ENCODE peak calls at places on chromosomes 2 and 18, in six cellular contexts. E is left lung, W is fibroblast of mammary gland, P is AG10803, Y is neural crest cell, A is astrocyte of the cerebellum. T is an unnamed sample.

GRCh38 chr2:158493458-158493857 is 36.7 kb downstream of the PKP4 start:
- DNase-seq in W (no peak), P (peak), A (no peak), E (peak), Y (no peak), T (no peak)

GRCh38 chr18:76615065-76615733 is 120.2 kb upstream of the ZNF516 start:
- DNase-seq in Y (no peak), A (no peak), W (peak), P (no peak), E (no peak), T (no peak)

GRCh38 chr2:234995332-234996007 is 43.7 kb downstream of the SH3BP4 start:
- DNase-seq in A (no peak), P (no peak), W (no peak), Y (no peak), E (no peak), T (no peak)

GRCh38 chr18:77702686-77703085 is 453.0 kb downstream of the GALR1 start:
- DNase-seq in Y (peak), P (peak), W (peak), A (peak), E (no peak), T (no peak)

GRCh38 chr2:167212054-167212648 is 323.9 kb downstream of the XIRP2 start:
- DNase-seq in E (no peak), A (peak), P (peak), Y (peak), W (peak), T (no peak)

GRCh38 chr2:96531872-96532505 is 4.6 kb upstream of the ARID5A start:
- DNase-seq in Y (no peak), A (peak), P (peak), E (peak), W (peak), T (peak)

GRCh38 chr2:165016772-165017411 is 61.6 kb upstream of the SLC38A11 start:
- DNase-seq in P (peak), Y (peak), W (peak), E (no peak), A (peak), T (no peak)

GRCh38 chr2:168396131-168396530 is 59.9 kb upstream of the CERS6 start:
- DNase-seq in P (no peak), A (no peak), W (peak), E (no peak), Y (no peak), T (no peak)

GRCh38 chr2:241575624-241576292 is 17.2 kb downstream of the BOK start:
- DNase-seq in A (no peak), E (no peak), Y (no peak), P (no peak), W (no peak), T (no peak)

GRCh38 chr2:134835471-134835870 is 2.9 kb upstream of the ACMSD start:
- DNase-seq in E (no peak), A (no peak), Y (no peak), W (no peak), P (no peak), T (no peak)

GRCh38 chr2:146323564-146323963 is 1521.3 kb upstream of the ACVR2A start:
- DNase-seq in W (peak), Y (no peak), P (peak), E (no peak), A (peak), T (no peak)

DNA sequence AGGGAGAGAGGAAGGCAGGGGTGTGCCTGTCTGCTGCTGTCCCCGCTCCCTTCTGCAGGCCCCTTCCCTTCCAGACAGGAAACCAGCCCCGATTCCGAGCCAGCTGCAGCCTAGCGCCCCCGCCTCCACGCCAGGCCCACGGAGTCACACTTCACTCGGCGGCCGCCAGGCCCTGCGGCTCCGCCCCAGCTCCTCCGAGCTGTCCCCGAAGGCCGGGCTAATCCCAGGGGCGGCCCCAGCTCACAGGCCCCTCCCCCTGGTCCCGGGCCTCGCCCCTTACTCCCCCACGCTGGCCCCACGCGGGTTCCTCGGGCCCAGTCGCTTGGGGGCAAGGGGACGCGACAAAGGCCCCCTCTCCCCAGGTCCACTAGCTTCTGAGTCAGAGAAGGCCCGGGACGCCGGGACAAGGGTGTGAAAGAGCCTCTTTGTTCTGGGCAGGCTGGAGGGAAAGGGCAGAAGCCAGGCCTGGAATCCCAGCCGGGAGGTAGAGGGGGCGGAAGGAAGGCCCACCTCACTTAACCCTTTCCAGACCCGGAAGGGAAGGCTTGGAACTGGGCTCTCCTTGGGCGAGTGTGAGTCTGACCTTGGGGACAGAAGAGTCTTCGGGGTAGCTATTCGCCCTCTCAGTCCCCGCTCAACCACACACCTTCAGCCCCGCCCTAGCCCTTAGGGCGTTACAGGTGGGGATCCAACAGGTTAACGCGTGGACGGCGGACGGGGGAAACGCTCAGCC is 1.2 kb downstream of the RTKN start:
- DNase-seq in P (peak), E (peak), A (no peak), Y (peak), W (peak), T (peak)
- TF ChIP-seq CTCF in P (peak), E (peak), A (peak), Y (peak), W (no peak), T (peak)

GRCh38 chr2:100178085-100178788 is 35.8 kb upstream of the AFF3 start:
- DNase-seq in Y (peak), A (no peak), W (peak), P (no peak), E (no peak), T (no peak)
- TF ChIP-seq CTCF in Y (peak), A (peak), W (peak), P (peak), E (no peak), T (peak)

GRCh38 chr18:26803643-26804042 is 61.9 kb downstream of the AQP4 start:
- DNase-seq in P (no peak), W (no peak), E (no peak), A (no peak), Y (no peak), T (no peak)
- TF ChIP-seq CTCF in P (no peak), W (no peak), E (no peak), A (no peak), Y (peak), T (no peak)

DNA sequence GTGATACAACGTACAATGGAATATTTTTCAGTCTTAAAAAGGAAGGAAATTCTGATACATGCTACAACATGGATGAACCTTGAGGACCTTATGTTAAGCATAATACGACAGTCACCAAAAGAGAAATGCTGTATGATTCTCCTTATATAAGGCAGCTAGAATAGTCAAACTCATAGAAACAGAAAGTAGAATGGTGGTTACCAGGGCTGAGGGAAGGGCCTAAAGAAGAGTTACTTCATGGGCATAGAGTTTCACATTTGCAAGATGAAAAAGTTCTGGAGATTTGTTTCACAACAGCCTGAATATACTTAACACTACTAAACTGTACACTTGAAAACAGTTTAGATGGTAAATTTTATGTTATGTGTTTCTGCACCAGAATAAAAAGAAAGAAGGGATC is 113.3 kb downstream of the GALNT1 start:
- DNase-seq in E (no peak), P (no peak), Y (no peak), W (no peak), A (no peak), T (no peak)
- TF ChIP-seq CTCF in E (no peak), P (no peak), Y (no peak), W (no peak), A (no peak), T (no peak)

T was measured in ascending aorta.